ENCODE peak calls at places on chromosomes 3 and 15, in seven cellular contexts. P is H1, C is K562, H is HCT116, T is HepG2, F is SK-N-SH, E is GM12878. D is an unnamed sample.

GRCh38 chr3:14771593-14772497 is 46.9 kb upstream of the FGD5 start:
- DNase-seq in P (no peak), C (peak; percentile 38), H (no peak), T (no peak), F (peak; percentile 10), E (no peak), D (no peak)

GRCh38 chr3:195859061-195859845 is 47.5 kb upstream of the MUC4 start:
- DNase-seq in P (peak; percentile 96), C (peak; percentile 81), H (peak; percentile 47), T (peak; percentile 43), F (peak; percentile 89), E (no peak), D (peak; percentile 91)

GRCh38 chr3:109118584-109118983 is 650 bp upstream of the MORC1 start:
- DNase-seq in P (no peak), C (no peak), H (no peak), T (no peak), F (no peak), E (no peak), D (no peak)

GRCh38 chr3:24151595-24151994 is 206.5 kb downstream of the NR1D2 start:
- DNase-seq in P (no peak), C (no peak), H (no peak), T (no peak), F (no peak), E (no peak), D (no peak)

GRCh38 chr3:179943097-179943880 is 93.4 kb downstream of the PEX5L start:
- DNase-seq in P (no peak), C (no peak), H (no peak), T (no peak), F (no peak), E (no peak), D (no peak)

GRCh38 chr3:46348811-46349482 is 5.0 kb upstream of the CCR2 start:
- DNase-seq in P (no peak), C (no peak), H (no peak), T (no peak), F (no peak), E (no peak), D (no peak)

GRCh38 chr3:127607675-127608361 is 9.6 kb downstream of the MCM2 start:
- DNase-seq in P (no peak), C (no peak), H (no peak), T (no peak), F (no peak), E (no peak), D (no peak)

GRCh38 chr15:33309602-33310276 is 1.0 kb upstream of the RYR3 start:
- DNase-seq in P (peak; percentile 49), C (peak; percentile 17), H (no peak), T (no peak), F (peak; percentile 28), E (no peak), D (no peak)

GRCh38 chr3:102537122-102537521 is 102.3 kb downstream of the ZPLD1 start:
- DNase-seq in P (no peak), C (no peak), H (no peak), T (no peak), F (no peak), E (no peak), D (no peak)

GRCh38 chr15:68699881-68700394 is 120.8 kb downstream of the ANP32A start:
- DNase-seq in P (no peak), C (no peak), H (no peak), T (no peak), F (no peak), E (no peak), D (no peak)

GRCh38 chr3:72319202-72320095 is 528.8 kb downstream of the SHQ1 start:
- DNase-seq in P (no peak), C (peak; percentile 86), H (no peak), T (no peak), F (no peak), E (no peak), D (no peak)

GRCh38 chr3:194246709-194247349 is 104.3 kb downstream of the CPN2 start:
- DNase-seq in P (no peak), C (no peak), H (no peak), T (no peak), F (no peak), E (no peak), D (no peak)

DNA sequence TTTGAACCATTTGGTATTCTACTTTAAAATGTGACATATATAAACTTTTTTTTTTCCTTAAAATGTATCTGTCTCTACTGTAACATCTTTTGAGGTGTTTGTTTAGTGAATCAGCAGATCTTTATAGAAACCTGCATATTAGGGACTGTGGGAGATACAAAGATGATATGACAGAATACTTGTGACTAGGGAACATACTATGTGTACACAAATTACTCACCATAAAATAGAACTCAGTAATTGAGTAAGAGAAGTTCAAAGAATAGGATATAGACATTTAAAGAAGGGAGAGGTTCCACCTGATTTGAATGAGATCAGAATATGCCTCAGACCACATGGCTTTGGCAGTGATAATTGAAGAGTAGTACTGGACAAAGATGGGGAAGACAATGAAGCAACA is 47.9 kb downstream of the ATP2C1 start:
- DNase-seq in P (no peak), C (no peak), H (no peak), T (no peak), F (no peak), E (no peak), D (no peak)
- TF ChIP-seq JUND in P (no peak), C (no peak), H (no peak), T (no peak), F (no peak), E (no peak), D (no peak)

DNA sequence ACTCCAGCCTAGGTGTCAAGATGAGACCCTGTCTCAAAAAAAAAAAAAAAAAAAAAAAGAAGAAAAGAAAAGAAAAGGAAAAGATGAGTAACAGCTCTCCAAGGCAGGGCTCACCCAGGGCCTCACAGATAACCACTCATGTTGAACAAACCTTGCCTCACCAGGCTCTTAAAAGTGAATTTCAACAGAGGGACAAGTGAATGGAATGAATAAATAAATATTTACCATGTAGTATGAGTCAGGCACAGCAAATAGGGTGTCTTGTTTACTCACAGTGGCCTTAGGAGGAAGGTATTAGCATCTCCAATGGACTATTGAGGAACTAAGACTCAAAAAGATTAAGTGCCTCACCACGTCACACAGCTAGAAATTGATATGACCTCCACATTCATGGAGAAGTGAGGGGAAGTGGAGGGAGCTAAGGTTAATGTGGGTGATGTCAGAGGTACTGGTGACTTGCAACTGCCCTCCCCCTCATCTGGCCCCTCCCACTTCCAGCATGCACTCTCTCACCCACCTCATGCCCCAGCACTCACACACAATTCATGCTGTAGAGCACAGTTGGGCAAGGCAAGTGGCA is 255.5 kb downstream of the UACA start:
- DNase-seq in P (no peak), C (no peak), H (no peak), T (peak; percentile 70), F (no peak), E (no peak), D (peak; percentile 77)
- TF ChIP-seq JUND in P (no peak), C (no peak), H (no peak), T (no peak), F (no peak), E (no peak), D (peak; percentile 87)

DNA sequence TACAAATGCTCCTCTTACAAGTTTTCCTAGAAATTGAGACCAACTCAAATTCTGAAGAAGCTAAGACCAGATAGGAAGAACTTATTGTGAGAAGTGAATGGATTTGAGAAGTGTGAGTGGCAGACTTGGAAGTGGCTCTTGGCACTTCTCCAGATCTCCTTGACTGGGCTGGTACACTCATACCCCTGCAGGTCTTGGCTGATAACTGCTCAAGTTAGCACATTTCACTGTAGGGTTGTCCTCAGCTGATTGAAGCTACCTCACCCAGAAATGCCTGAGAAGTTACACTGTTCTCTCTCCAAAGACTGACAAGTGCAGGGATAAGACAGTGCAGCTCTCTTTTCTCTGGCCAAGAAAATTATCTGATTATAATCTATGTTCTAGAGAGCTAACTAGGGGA is 16.5 kb upstream of the CLDN1 start:
- DNase-seq in P (no peak), C (no peak), H (peak; percentile 13), T (no peak), F (no peak), E (no peak), D (no peak)
- TF ChIP-seq JUND in P (no peak), C (no peak), H (no peak), T (no peak), F (no peak), E (no peak), D (no peak)

DNA sequence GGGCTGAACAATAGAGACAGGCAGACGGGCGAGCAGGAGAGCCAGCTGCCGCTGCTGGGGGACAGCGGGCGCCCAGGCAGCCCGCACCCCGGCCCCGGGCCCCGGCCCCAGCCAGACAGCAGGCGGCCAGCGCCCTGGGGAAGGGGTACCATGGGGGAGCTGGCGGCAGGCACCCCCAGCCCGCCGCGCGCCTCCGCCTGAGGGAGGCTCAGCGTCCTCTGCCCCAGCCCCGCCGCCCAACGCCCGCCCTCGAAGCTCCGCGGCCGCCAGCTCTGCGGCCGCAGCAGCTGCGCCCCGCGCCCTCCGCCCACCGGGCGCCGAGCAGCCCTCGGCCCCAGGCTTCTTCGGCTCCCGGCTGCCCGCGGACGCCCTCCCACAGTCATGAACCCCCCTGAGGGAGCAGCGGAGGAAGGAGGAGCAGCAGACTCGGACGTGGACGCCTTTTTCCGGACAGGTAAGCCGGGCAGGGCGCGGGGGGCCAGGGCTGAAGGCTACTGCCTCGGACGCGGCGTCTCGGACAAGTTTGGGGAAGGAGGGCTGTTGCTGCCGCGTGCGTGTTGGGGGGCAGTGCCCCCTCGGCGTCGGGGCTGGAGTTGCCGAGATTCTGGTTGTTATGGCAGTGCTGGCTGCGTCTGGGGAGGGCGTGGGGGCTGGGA is 41.6 kb upstream of the ROPN1 start:
- DNase-seq in P (peak; percentile 71), C (no peak), H (no peak), T (no peak), F (no peak), E (no peak), D (no peak)
- TF ChIP-seq JUND in P (no peak), C (no peak), H (no peak), T (no peak), F (no peak), E (no peak), D (no peak)

DNA sequence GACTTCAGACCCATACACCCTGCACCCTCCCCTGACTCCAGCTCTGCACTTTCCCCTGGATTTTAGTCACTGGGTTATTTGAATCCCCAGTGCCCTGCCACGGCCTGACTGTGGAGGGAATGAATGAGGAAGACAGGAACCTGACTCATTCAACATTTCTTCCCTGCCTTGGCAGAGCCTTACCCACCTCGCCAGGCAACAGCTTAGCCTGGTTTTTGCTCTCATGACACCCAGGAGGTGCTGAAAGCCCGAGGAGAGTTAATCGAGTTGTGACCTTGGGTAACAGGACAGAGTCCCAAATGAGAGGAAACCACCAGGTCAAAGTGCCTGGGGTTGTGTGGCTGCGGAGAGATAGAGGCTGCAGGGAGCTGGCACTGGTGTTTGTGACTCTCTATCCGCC is 128.3 kb downstream of the SMAD6 start:
- DNase-seq in P (no peak), C (no peak), H (no peak), T (no peak), F (no peak), E (no peak), D (no peak)
- TF ChIP-seq JUND in P (no peak), C (no peak), H (peak; percentile 32), T (no peak), F (peak; percentile 47), E (no peak), D (no peak)

GRCh38 chr3:64224826-64225606 is at the start of gene PRICKLE2:
- DNase-seq in P (no peak), C (peak; percentile 2), H (no peak), T (no peak), F (no peak), E (peak; percentile 35), D (peak; percentile 88)
- TF ChIP-seq JUND in P (no peak), C (no peak), H (no peak), T (no peak), F (no peak), E (no peak), D (no peak)

GRCh38 chr3:165682734-165683133 is 154.5 kb downstream of the BCHE start:
- DNase-seq in P (no peak), C (no peak), H (no peak), T (no peak), F (no peak), E (no peak), D (no peak)

GRCh38 chr3:165683947-165684346 is 153.3 kb downstream of the BCHE start:
- DNase-seq in P (no peak), C (no peak), H (no peak), T (no peak), F (no peak), E (no peak), D (no peak)
- TF ChIP-seq JUND in P (no peak), C (no peak), H (no peak), T (no peak), F (no peak), E (no peak), D (no peak)